ENCODE peak calls at places on chromosomes 6 and 20, in six cellular contexts. V is psoas muscle, C is mammary epithelial cell, Y is fibroblast of lung, D is A549, A is spleen. I is an unnamed sample. For H3K4me1, the result is how much of the 10 kb centered on the place peaks cover.

GRCh38 chr20:25867776-25868649 is 171.4 kb upstream of the ZNF337 start:
- DNase-seq in A (peak), D (peak), V (peak), Y (peak), C (peak), I (peak)

GRCh38 chr6:33314943-33315752 is 1.3 kb upstream of the TAPBP start:
- DNase-seq in C (peak), V (peak), A (peak), Y (no peak), D (peak), I (no peak)

GRCh38 chr20:33689493-33689892 is 3.3 kb upstream of the E2F1 start:
- DNase-seq in Y (no peak), V (no peak), A (no peak), C (no peak), D (no peak), I (no peak)

GRCh38 chr20:1720845-1721475 is 63.4 kb upstream of the SIRPG start:
- DNase-seq in C (no peak), Y (no peak), A (no peak), D (no peak), V (no peak), I (no peak)

GRCh38 chr6:159321267-159321666 is 152.1 kb downstream of the FNDC1 start:
- DNase-seq in V (no peak), C (peak), A (no peak), Y (no peak), D (no peak), I (no peak)

GRCh38 chr20:57326667-57327455 is 2.7 kb upstream of the SPO11 start:
- DNase-seq in Y (no peak), A (no peak), V (no peak), C (peak), D (no peak), I (no peak)

GRCh38 chr20:45822863-45823262 is 4.2 kb downstream of the TNNC2 start:
- DNase-seq in D (no peak), C (peak), Y (peak), V (no peak), A (no peak), I (peak)

GRCh38 chr6:13695217-13695616 is 16.4 kb downstream of the RANBP9 start:
- DNase-seq in V (no peak), A (no peak), D (no peak), C (no peak), Y (peak), I (peak)

GRCh38 chr6:16146527-16146955 is 17.7 kb downstream of the MYLIP start:
- DNase-seq in V (peak), D (no peak), A (no peak), Y (peak), C (no peak), I (no peak)

GRCh38 chr6:35754452-35755321 is 17.9 kb downstream of the ARMC12 start:
- DNase-seq in Y (peak), V (no peak), C (no peak), D (no peak), A (no peak), I (no peak)

GRCh38 chr20:24163501-24163900 is 174.9 kb upstream of the GGTLC1 start:
- DNase-seq in C (peak), A (no peak), D (no peak), V (no peak), Y (no peak), I (no peak)

GRCh38 chr6:155245871-155246270 is 17.9 kb upstream of the CLDN20 start:
- DNase-seq in Y (peak), V (no peak), A (no peak), D (no peak), C (no peak), I (no peak)

GRCh38 chr6:1700283-1700967 is 90.7 kb downstream of the FOXC1 start:
- DNase-seq in C (no peak), Y (no peak), A (no peak), D (no peak), V (no peak), I (no peak)

GRCh38 chr20:64044484-64045247 is 4.8 kb downstream of the SOX18 start:
- DNase-seq in V (no peak), D (peak), Y (peak), C (peak), A (peak), I (peak)
- H3K4me1 ChIP-seq in V (under half), D (under half), Y (under half), C (under half), A (half or more), I (under half)

DNA sequence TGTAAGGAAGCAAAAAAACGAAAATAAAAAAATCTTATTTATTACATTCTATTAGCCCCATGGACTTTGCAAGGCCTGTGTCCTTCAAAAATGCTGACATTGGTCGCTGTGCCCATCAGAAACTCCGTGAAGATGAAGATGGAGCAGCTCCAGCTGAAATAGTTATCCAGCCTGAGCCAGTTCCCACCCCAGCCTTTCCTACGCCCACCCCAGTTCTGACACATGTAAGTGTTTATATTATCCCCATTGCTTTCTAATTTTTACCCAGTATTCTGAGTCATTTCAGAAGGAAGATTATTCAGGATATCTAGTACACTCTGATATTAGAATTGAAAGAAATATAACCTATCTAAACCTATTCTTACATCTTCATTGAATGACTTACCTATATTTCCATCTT is 217.7 kb downstream of the ARHGAP18 start:
- DNase-seq in C (no peak), Y (peak), A (no peak), D (no peak), V (no peak), I (no peak)
- H3K4me1 ChIP-seq in C (half or more), Y (under half), A (under half), D (under half), V (under half), I (under half)

GRCh38 chr6:36820700-36821580 is 18.3 kb downstream of the CPNE5 start:
- DNase-seq in A (no peak), D (no peak), V (no peak), Y (peak), C (peak), I (peak)
- H3K4me1 ChIP-seq in A (under half), D (under half), V (under half), Y (under half), C (under half), I (under half)

GRCh38 chr20:46928580-46929132 is 34.0 kb downstream of the EYA2 start:
- DNase-seq in D (no peak), V (peak), Y (peak), A (no peak), C (peak), I (no peak)
- H3K4me1 ChIP-seq in D (under half), V (under half), Y (under half), A (under half), C (under half), I (under half)

GRCh38 chr6:36752886-36753506 is 55.4 kb downstream of the RAB44 start:
- DNase-seq in Y (no peak), D (no peak), A (peak), C (no peak), V (peak), I (no peak)

GRCh38 chr6:36756761-36757160 is 59.1 kb downstream of the RAB44 start:
- DNase-seq in C (no peak), D (no peak), Y (no peak), A (no peak), V (no peak), I (no peak)

GRCh38 chr6:36753671-36754485 is 56.3 kb downstream of the RAB44 start:
- DNase-seq in C (no peak), Y (no peak), A (no peak), V (no peak), D (no peak), I (no peak)

GRCh38 chr6:36755435-36756348 is 58.1 kb downstream of the RAB44 start:
- DNase-seq in D (peak), V (no peak), C (peak), Y (no peak), A (no peak), I (peak)

DNA sequence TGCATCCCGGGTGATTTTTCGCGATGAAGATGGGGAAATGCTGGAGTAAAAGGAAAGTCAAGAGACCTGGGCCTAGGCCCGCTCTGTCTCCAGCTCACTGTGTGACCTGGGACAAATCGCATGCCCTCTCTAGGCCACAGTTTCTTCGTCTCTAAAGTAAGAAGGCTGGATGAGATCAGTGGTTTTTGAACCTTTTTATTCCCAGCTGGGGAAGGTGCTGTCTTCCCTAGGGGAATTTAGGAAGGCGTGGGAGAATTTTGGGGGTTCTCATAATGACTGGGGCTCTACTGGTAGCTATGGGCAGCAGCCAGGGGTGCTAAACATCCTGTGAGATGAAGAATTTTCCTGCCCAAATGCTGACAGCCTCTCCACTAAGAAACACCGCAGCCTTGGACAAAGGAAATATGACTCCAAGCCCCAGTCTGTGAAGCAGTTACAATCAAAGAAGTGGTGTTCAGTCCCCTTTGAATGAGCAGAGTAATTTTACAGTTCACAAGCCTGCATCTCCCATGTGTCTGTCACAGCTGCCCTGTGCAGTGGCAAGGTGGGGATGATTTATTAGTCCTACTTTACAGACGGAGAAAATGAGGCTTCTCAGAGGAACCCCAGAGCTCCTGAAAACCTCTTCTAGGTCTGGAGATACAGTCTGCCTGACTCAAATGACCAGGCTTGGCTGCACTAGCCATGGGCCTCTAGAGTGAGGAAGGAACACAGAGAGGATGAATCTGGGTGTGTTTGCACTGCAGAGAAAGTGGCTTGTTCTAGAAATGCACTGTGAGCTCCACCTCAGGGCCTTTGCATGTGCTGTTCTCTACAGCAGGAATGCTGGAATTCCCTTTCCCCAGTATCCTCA is 57.2 kb downstream of the RAB44 start:
- DNase-seq in D (no peak), Y (no peak), V (no peak), A (no peak), C (no peak), I (no peak)
- H3K4me1 ChIP-seq in D (under half), Y (under half), V (under half), A (half or more), C (under half), I (under half)

I was measured in mesenchymal stem cell.